ENCODE peak calls at places on chromosomes 2 and 18, in nine cellular contexts. V is H54; F is stimulated activated CD4-positive, alpha-beta T cell treated with anti-CD3 and anti-CD28 coated beads, TNF-alpha, amount 100 ng/mL, for 4 hours; H is dorsolateral prefrontal cortex; G is Kasumi-1; K is HuH-7.5; M is cardiac septum; P is stimulated activated CD8-positive, alpha-beta memory T cell treated with anti-CD3 and anti-CD28 coated beads, Interleukin-7, amount 100 ng/mL, for 24 hours; I is heart left ventricle. T is an unnamed sample.

GRCh38 chr2:98508690-98509054 is 64.0 kb downstream of the INPP4A start:
- DNase-seq in F (peak), V (no peak), G (peak), H (no peak), P (peak), M (no peak), I (no peak), K (no peak), T (peak)

GRCh38 chr2:223952280-223952968 is 4.8 kb upstream of the MRPL44 start:
- DNase-seq in M (no peak), P (no peak), V (no peak), H (no peak), K (no peak), I (no peak), F (no peak), G (no peak), T (no peak)

GRCh38 chr2:163698857-163699256 is 37.0 kb downstream of the FIGN start:
- DNase-seq in I (no peak), M (no peak), P (no peak), G (no peak), H (no peak), F (no peak), K (no peak), V (no peak), T (no peak)

GRCh38 chr2:237731663-237732062 is 66.9 kb upstream of the RBM44 start:
- DNase-seq in M (no peak), P (no peak), I (no peak), G (no peak), V (peak), H (no peak), K (no peak), F (no peak), T (no peak)

GRCh38 chr2:1717129-1717528 is 27.2 kb downstream of the PXDN start:
- DNase-seq in H (peak), V (no peak), M (no peak), K (no peak), F (no peak), G (no peak), I (peak), P (no peak), T (no peak)

GRCh38 chr18:6215888-6216287 is 198.8 kb downstream of the L3MBTL4 start:
- DNase-seq in F (no peak), P (no peak), V (no peak), H (no peak), M (no peak), G (no peak), K (no peak), I (no peak), T (no peak)

GRCh38 chr2:8528863-8529262 is 153.0 kb upstream of the ID2 start:
- DNase-seq in P (no peak), V (no peak), I (no peak), K (no peak), H (no peak), F (no peak), M (no peak), G (no peak), T (no peak)

GRCh38 chr18:10322408-10322807 is 132.0 kb upstream of the APCDD1 start:
- DNase-seq in H (no peak), K (no peak), G (no peak), P (no peak), V (no peak), M (no peak), I (no peak), F (no peak), T (no peak)

GRCh38 chr2:239723486-239724193 is 301.5 kb downstream of the NDUFA10 start:
- DNase-seq in F (no peak), V (no peak), G (no peak), K (no peak), H (no peak), I (no peak), M (peak), P (no peak), T (no peak)

GRCh38 chr18:24014062-24014985 is at the start of gene TTC39C:
- DNase-seq in K (peak), H (peak), M (peak), G (peak), P (peak), I (peak), V (peak), F (peak), T (peak)

GRCh38 chr2:100628506-100628905 is 65.7 kb downstream of the PDCL3 start:
- DNase-seq in I (no peak), K (no peak), G (no peak), P (no peak), H (no peak), M (no peak), V (no peak), F (no peak), T (no peak)

GRCh38 chr2:30266051-30266621 is 34.8 kb downstream of the LBH start:
- DNase-seq in P (peak), F (peak), G (peak), H (no peak), I (no peak), M (no peak), K (no peak), V (no peak), T (no peak)

GRCh38 chr2:1974391-1974790 is 230.1 kb upstream of the PXDN start:
- DNase-seq in K (no peak), M (no peak), H (no peak), V (no peak), G (no peak), I (peak), P (no peak), F (no peak), T (no peak)

GRCh38 chr2:240949791-240950705 is 43.9 kb downstream of the CROCC2 start:
- DNase-seq in H (no peak), P (no peak), F (no peak), V (no peak), G (no peak), K (no peak), M (peak), I (peak), T (no peak)

GRCh38 chr18:30903566-30903965 is 139.0 kb downstream of the DSC3 start:
- DNase-seq in I (no peak), H (no peak), P (no peak), G (no peak), F (no peak), K (no peak), V (no peak), M (no peak), T (no peak)

GRCh38 chr18:4400911-4401310 is 54.2 kb downstream of the DLGAP1 start:
- DNase-seq in V (no peak), F (no peak), H (no peak), P (no peak), G (no peak), M (no peak), K (no peak), I (no peak), T (no peak)

GRCh38 chr2:96085541-96086355 is 30.6 kb downstream of the ADRA2B start:
- DNase-seq in H (no peak), V (no peak), P (no peak), G (no peak), M (peak), K (no peak), F (no peak), I (no peak), T (no peak)

GRCh38 chr18:22604390-22604985 is 186.8 kb upstream of the CTAGE1 start:
- DNase-seq in P (no peak), M (peak), K (no peak), I (peak), G (no peak), F (no peak), V (no peak), H (no peak), T (no peak)

GRCh38 chr2:205758051-205758450 is 75.8 kb downstream of the NRP2 start:
- DNase-seq in K (no peak), I (no peak), H (no peak), V (peak), F (no peak), P (no peak), M (no peak), G (no peak), T (no peak)

GRCh38 chr18:45361148-45361851 is 254.0 kb upstream of the SLC14A2 start:
- DNase-seq in F (no peak), I (no peak), V (no peak), P (no peak), G (no peak), M (no peak), K (no peak), H (no peak), T (peak)

GRCh38 chr18:12904012-12904516 is 20.0 kb upstream of the PTPN2 start:
- DNase-seq in G (no peak), M (peak), H (no peak), F (peak), K (no peak), V (no peak), P (no peak), I (peak), T (no peak)

GRCh38 chr2:204072443-204073324 is 136.1 kb downstream of the ICOS start:
- DNase-seq in V (peak), K (peak), H (no peak), G (no peak), M (no peak), I (no peak), F (peak), P (peak), T (peak)

GRCh38 chr2:3605013-3605961 is 10.4 kb downstream of the COLEC11 start:
- DNase-seq in G (peak), F (peak), I (no peak), H (peak), V (no peak), M (no peak), P (no peak), K (peak), T (peak)

GRCh38 chr18:21991081-21991534 is 178.3 kb upstream of the GATA6 start:
- DNase-seq in K (no peak), V (no peak), G (no peak), F (no peak), H (no peak), P (no peak), I (no peak), M (no peak), T (no peak)

GRCh38 chr2:62972601-62973000 is 78.0 kb upstream of the OTX1 start:
- DNase-seq in K (no peak), H (no peak), I (no peak), F (no peak), M (no peak), P (no peak), V (no peak), G (no peak), T (no peak)

T was measured in SK-N-DZ.